ENCODE peak calls at places on chromosomes 5 and 9, in nine cellular contexts. C, B, R, K, M, N, F, G and W are unnamed samples. For H3K36me3 and H3K4me1, the result is how much of the 10 kb centered on the place peaks cover.

GRCh38 chr5:14901462-14902051 is 30.0 kb upstream of the ANKH start:
- DNase-seq in C (no peak), B (no peak), R (no peak), K (no peak), M (no peak), N (no peak), F (no peak), G (no peak), W (peak)

GRCh38 chr5:157918811-157919742 is 60.1 kb upstream of the CLINT1 start:
- DNase-seq in C (peak), B (no peak), R (no peak), K (no peak), M (peak), N (no peak), F (peak), G (no peak), W (peak)

GRCh38 chr9:69340631-69341030 is 15.6 kb downstream of the ENTREP1 start:
- DNase-seq in C (no peak), B (no peak), R (no peak), K (no peak), M (no peak), N (no peak), F (no peak), G (no peak), W (no peak)

GRCh38 chr9:126451316-126451885 is 124.8 kb downstream of the MVB12B start:
- DNase-seq in C (no peak), B (no peak), R (peak), K (no peak), M (no peak), N (no peak), F (no peak), G (no peak), W (no peak)

GRCh38 chr5:68343421-68343826 is 127.9 kb downstream of the PIK3R1 start:
- DNase-seq in C (no peak), B (peak), R (no peak), K (peak), M (no peak), N (no peak), F (no peak), G (peak), W (peak)

GRCh38 chr9:115162946-115163345 is 45.0 kb upstream of the TNC start:
- DNase-seq in C (no peak), B (peak), R (no peak), K (no peak), M (no peak), N (no peak), F (no peak), G (no peak), W (no peak)

GRCh38 chr9:107142896-107143603 is 140.0 kb upstream of the RAD23B start:
- DNase-seq in C (peak), B (no peak), R (no peak), K (no peak), M (no peak), N (no peak), F (no peak), G (no peak), W (no peak)

GRCh38 chr9:92278117-92278516 is 15.4 kb downstream of the IARS1 start:
- DNase-seq in C (no peak), B (no peak), R (no peak), K (no peak), M (no peak), N (no peak), F (no peak), G (no peak), W (no peak)

GRCh38 chr5:153974813-153975163 is 63.9 kb downstream of the FAM114A2 start:
- DNase-seq in C (no peak), B (no peak), R (no peak), K (no peak), M (no peak), N (no peak), F (no peak), G (no peak), W (no peak)

GRCh38 chr9:85200726-85201402 is 531.3 kb downstream of the NTRK2 start:
- DNase-seq in C (peak), B (no peak), R (no peak), K (no peak), M (no peak), N (no peak), F (no peak), G (no peak), W (no peak)

GRCh38 chr9:98132806-98133631 is 14.0 kb upstream of the TRIM14 start:
- DNase-seq in C (peak), B (peak), R (no peak), K (peak), M (no peak), N (no peak), F (peak), G (peak), W (no peak)

GRCh38 chr5:139848508-139849100 is 53.0 kb downstream of the PSD2 start:
- DNase-seq in C (no peak), B (no peak), R (no peak), K (no peak), M (no peak), N (no peak), F (no peak), G (no peak), W (no peak)

GRCh38 chr5:39015743-39016586 is 58.2 kb downstream of the RICTOR start:
- DNase-seq in C (no peak), B (no peak), R (no peak), K (no peak), M (no peak), N (no peak), F (no peak), G (no peak), W (peak)

GRCh38 chr5:7245401-7245800 is 150.5 kb upstream of the ADCY2 start:
- DNase-seq in C (no peak), B (no peak), R (no peak), K (no peak), M (no peak), N (no peak), F (no peak), G (no peak), W (no peak)

GRCh38 chr5:78757269-78758053 is 108.9 kb upstream of the LHFPL2 start:
- DNase-seq in C (no peak), B (peak), R (no peak), K (no peak), M (no peak), N (no peak), F (peak), G (no peak), W (no peak)

GRCh38 chr9:112761912-112762651 is 11.5 kb downstream of the SNX30 start:
- DNase-seq in C (no peak), B (no peak), R (no peak), K (no peak), M (no peak), N (no peak), F (no peak), G (no peak), W (no peak)

GRCh38 chr5:74182603-74183002 is 457.9 kb downstream of the ENC1 start:
- DNase-seq in C (no peak), B (no peak), R (no peak), K (no peak), M (no peak), N (no peak), F (no peak), G (no peak), W (no peak)

GRCh38 chr5:145946112-145946861 is 9.9 kb downstream of the SH3RF2 start:
- DNase-seq in C (no peak), B (no peak), R (no peak), K (no peak), M (no peak), N (no peak), F (peak), G (no peak), W (peak)

GRCh38 chr5:154648706-154649105 is 106.5 kb upstream of the LARP1 start:
- DNase-seq in C (no peak), B (no peak), R (no peak), K (no peak), M (no peak), N (no peak), F (peak), G (no peak), W (peak)

GRCh38 chr5:61449756-61450155 is 117.7 kb downstream of the ZSWIM6 start:
- DNase-seq in C (no peak), B (no peak), R (no peak), K (no peak), M (no peak), N (no peak), F (no peak), G (no peak), W (peak)

GRCh38 chr5:78526049-78526525 is 122.5 kb downstream of the LHFPL2 start:
- DNase-seq in C (no peak), B (no peak), R (no peak), K (no peak), M (no peak), N (no peak), F (no peak), G (no peak), W (no peak)

GRCh38 chr5:57692582-57693487 is 210.2 kb upstream of the ACTBL2 start:
- DNase-seq in C (peak), B (no peak), R (peak), K (peak), M (no peak), N (no peak), F (peak), G (peak), W (peak)

GRCh38 chr5:149177911-149178565 is 36.7 kb downstream of the ABLIM3 start:
- DNase-seq in C (no peak), B (no peak), R (no peak), K (no peak), M (no peak), N (no peak), F (no peak), G (peak), W (no peak)

GRCh38 chr5:62208218-62208852 is 97.7 kb upstream of the KIF2A start:
- DNase-seq in C (no peak), B (no peak), R (no peak), K (no peak), M (no peak), N (no peak), F (no peak), G (no peak), W (no peak)

GRCh38 chr5:139698461-139699146 is 50.5 kb downstream of the CXXC5 start:
- DNase-seq in C (peak), B (no peak), R (peak), K (peak), M (no peak), N (no peak), F (peak), G (peak), W (peak)

GRCh38 chr9:80899208-80899607 is 790.1 kb downstream of the TLE1 start:
- DNase-seq in C (no peak), B (no peak), R (no peak), K (no peak), M (no peak), N (no peak), F (no peak), G (no peak), W (no peak)

GRCh38 chr9:91711755-91712591 is 238.1 kb downstream of the ROR2 start:
- DNase-seq in C (peak), B (peak), R (no peak), K (no peak), M (peak), N (no peak), F (peak), G (no peak), W (peak)

GRCh38 chr5:9419794-9420193 is 126.1 kb downstream of the SEMA5A start:
- DNase-seq in C (no peak), B (peak), R (no peak), K (no peak), M (no peak), N (no peak), F (no peak), G (no peak), W (no peak)

GRCh38 chr9:128276574-128277270 is 646 bp downstream of the SWI5 start:
- DNase-seq in C (no peak), B (no peak), R (peak), K (peak), M (no peak), N (peak), F (no peak), G (peak), W (peak)

GRCh38 chr5:55062039-55062779 is 38.2 kb downstream of the GZMK start:
- DNase-seq in C (peak), B (no peak), R (no peak), K (no peak), M (peak), N (no peak), F (no peak), G (no peak), W (peak)

GRCh38 chr9:98021306-98022040 is 35.1 kb upstream of the NANS start:
- DNase-seq in C (no peak), B (no peak), R (no peak), K (no peak), M (no peak), N (no peak), F (no peak), G (no peak), W (no peak)

GRCh38 chr5:158431369-158432029 is 572.6 kb upstream of the CLINT1 start:
- DNase-seq in C (no peak), B (peak), R (no peak), K (peak), M (no peak), N (no peak), F (no peak), G (no peak), W (no peak)

GRCh38 chr5:16600397-16600796 is 16.4 kb downstream of the RETREG1 start:
- DNase-seq in C (no peak), B (no peak), R (peak), K (peak), M (no peak), N (no peak), F (peak), G (no peak), W (no peak)

GRCh38 chr5:22473865-22474264 is 379.3 kb downstream of the CDH12 start:
- DNase-seq in C (no peak), B (no peak), R (no peak), K (no peak), M (no peak), N (no peak), F (no peak), G (no peak), W (no peak)

GRCh38 chr5:180138214-180138975 is 66.8 kb upstream of the RNF130 start:
- DNase-seq in C (no peak), B (no peak), R (no peak), K (no peak), M (no peak), N (no peak), F (no peak), G (no peak), W (no peak)

DNA sequence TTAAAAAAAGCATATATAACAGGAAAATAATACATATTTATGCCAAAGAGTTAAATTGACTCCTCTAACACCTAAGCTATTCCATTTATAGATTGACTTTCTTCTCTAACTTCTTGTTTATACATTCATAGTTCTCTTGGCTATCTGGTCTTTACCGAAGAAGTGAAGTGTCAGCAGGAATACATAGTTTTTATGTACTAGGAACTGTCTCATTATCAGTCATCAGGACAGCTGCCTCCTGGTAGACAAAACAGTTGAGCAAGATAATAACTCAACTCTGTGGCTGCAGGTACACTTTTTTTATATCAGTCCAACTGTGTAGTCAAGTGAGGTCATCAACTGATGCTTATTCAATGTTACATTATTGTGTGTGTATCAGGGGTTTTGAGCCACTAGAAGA is 1436.0 kb upstream of the NUDT12 start:
- DNase-seq in C (no peak), B (no peak), R (no peak), K (no peak), M (no peak), N (no peak), F (no peak), G (no peak), W (no peak)
- H3K4me3 ChIP-seq in C (no peak), B (no peak), R (no peak), K (no peak), M (no peak), N (no peak), F (no peak), G (no peak), W (no peak)

DNA sequence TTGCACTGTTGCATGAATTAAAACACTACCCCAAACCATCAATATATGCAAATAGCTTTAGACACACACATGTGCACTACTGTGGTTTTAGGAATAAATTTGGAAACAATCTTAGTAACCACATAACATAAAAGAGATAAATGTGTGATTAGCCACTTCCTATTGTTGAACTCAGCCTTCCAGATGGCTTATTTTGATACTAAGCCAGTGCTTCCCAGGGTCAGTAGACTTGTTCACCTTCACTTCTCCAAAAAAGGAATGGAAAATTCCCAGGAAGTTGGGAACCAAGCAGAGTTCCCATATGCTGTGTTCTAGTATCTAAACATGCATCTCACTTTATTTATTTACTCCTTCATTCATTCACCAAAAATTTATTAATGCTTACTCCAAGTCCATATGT is 47.8 kb downstream of the SVEP1 start:
- DNase-seq in C (no peak), B (peak), R (no peak), K (no peak), M (no peak), N (no peak), F (no peak), G (no peak), W (no peak)
- H3K36me3 ChIP-seq in C (under half), B (under half), R (under half), K (under half), M (under half), N (under half), F (under half), G (under half), W (under half)

GRCh38 chr9:133974631-133975341 is 17.3 kb downstream of the VAV2 start:
- DNase-seq in C (no peak), B (no peak), R (peak), K (peak), M (no peak), N (no peak), F (no peak), G (no peak), W (peak)
- H3K4me1 ChIP-seq in C (under half), B (under half), R (under half), K (under half), M (under half), N (under half), F (under half), G (under half), W (under half)

DNA sequence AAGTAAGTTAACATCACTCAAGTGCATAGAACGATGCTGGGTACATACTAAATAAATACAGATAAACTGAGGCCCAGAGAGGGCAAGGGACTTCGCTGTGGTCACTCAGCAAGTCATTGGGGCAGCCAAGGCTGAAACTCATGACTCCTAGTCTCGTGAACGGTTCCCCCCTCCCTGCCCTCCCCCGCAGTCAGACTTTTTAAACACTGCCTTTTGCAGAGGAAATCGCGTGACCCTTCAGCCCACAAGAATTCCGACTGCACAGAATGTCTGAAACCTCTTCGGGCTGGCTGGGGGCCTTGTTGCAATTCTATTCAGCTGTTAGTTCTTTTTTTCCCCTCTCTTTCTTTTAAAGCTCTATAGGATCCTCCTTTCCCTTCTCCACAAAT is 28.1 kb downstream of the NEK6 start:
- DNase-seq in C (peak), B (peak), R (peak), K (peak), M (no peak), N (no peak), F (no peak), G (no peak), W (no peak)
- H3K4me3 ChIP-seq in C (no peak), B (peak), R (no peak), K (peak), M (no peak), N (no peak), F (no peak), G (no peak), W (no peak)

DNA sequence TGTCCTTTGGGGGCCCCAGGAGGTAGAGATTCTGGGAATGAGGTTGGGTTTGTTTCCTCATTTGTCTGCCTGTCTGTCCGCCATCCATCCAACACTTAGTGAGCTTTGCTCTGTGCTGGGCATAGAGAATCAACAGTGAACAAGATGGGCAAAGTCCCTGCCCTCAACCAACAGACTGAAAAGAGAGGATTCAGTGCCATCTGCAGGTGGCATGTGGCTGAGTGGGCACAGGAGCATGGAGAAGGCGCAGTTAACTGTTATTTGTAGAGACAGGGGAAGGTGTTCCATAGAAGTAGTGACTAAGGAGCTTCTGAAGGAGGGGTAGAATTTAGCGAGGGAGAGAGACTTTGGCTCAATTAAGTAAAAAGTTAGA is 23.1 kb downstream of the POLR1E start:
- DNase-seq in C (no peak), B (no peak), R (no peak), K (no peak), M (no peak), N (no peak), F (no peak), G (no peak), W (peak)
- H3K36me3 ChIP-seq in C (under half), B (under half), R (under half), K (half or more), M (under half), N (under half), F (under half), G (under half), W (under half)

GRCh38 chr5:133891390-133891789 is 77.0 kb downstream of the C5orf15 start:
- DNase-seq in C (no peak), B (no peak), R (no peak), K (peak), M (no peak), N (no peak), F (no peak), G (no peak), W (no peak)

GRCh38 chr5:133890776-133891280 is 77.6 kb downstream of the C5orf15 start:
- DNase-seq in C (no peak), B (no peak), R (no peak), K (peak), M (no peak), N (no peak), F (no peak), G (no peak), W (no peak)

GRCh38 chr5:133890308-133890707 is 78.1 kb downstream of the C5orf15 start:
- DNase-seq in C (no peak), B (no peak), R (no peak), K (peak), M (no peak), N (no peak), F (no peak), G (no peak), W (no peak)

GRCh38 chr5:133888625-133888991 is 79.8 kb downstream of the C5orf15 start:
- DNase-seq in C (no peak), B (no peak), R (no peak), K (no peak), M (no peak), N (no peak), F (no peak), G (no peak), W (no peak)

DNA sequence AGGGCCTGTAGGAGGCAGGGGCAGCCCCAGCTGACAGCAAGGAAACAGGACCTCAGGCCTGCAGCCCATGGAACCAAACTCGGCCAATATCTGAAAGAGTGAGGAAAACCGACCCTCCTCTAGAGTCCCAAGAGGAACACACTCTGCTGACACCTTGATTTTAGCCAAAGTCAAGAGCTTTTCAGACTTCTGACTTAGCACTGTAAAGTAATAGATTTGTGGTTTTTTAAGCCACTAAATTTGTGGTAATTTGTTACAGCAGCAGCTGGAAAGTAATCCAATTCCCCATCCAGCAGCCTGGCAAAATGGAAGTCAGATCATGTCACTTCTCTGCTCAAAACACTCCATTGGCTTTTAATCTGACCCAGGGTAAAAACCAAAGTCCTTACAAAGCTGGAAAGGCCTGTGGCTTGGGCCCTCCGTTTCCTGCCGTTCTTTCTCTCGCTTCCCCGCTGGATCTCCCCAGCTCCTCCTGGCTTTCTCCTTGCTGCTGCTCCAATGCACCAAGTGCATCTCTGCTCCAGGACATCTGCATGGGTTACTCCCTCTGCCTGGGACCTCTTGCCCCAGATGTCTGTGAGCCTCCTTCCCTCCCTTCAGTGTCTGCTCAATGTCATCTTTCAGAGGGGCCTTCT is 79.0 kb downstream of the C5orf15 start:
- DNase-seq in C (no peak), B (no peak), R (no peak), K (peak), M (no peak), N (no peak), F (no peak), G (no peak), W (no peak)
- H3K4me1 ChIP-seq in C (under half), B (under half), R (under half), K (under half), M (under half), N (under half), F (under half), G (under half), W (under half)